ENCODE peak calls at places on chromosome 19, in seven cellular contexts. One of them, this sample, is unnamed.

GRCh38 chr19:39448271-39448670 is 2.9 kb downstream of the SUPT5H start:
- DNase-seq in astrocyte of the spinal cord: no peak
- DNase-seq in H1: no peak
- DNase-seq in fibroblast of lung: peak
- DNase-seq in spleen: peak
- DNase-seq in HCT116: no peak
- DNase-seq in lower leg skin: no peak
- DNase-seq in this sample: no peak

GRCh38 chr19:47801270-47801669 is 3.1 kb downstream of the TPRX1 start:
- DNase-seq in HCT116: no peak
- DNase-seq in H1: no peak
- DNase-seq in astrocyte of the spinal cord: no peak
- DNase-seq in fibroblast of lung: no peak
- DNase-seq in spleen: no peak
- DNase-seq in lower leg skin: no peak
- DNase-seq in this sample: no peak

GRCh38 chr19:32464279-32464678 is 58.7 kb downstream of the DPY19L3 start:
- DNase-seq in H1: no peak
- DNase-seq in astrocyte of the spinal cord: peak
- DNase-seq in HCT116: peak
- DNase-seq in fibroblast of lung: no peak
- DNase-seq in lower leg skin: no peak
- DNase-seq in spleen: no peak
- DNase-seq in this sample: no peak

GRCh38 chr19:43774103-43774939 is 6.5 kb downstream of the KCNN4 start:
- DNase-seq in lower leg skin: no peak
- DNase-seq in H1: peak
- DNase-seq in fibroblast of lung: peak
- DNase-seq in astrocyte of the spinal cord: no peak
- DNase-seq in HCT116: no peak
- DNase-seq in spleen: peak
- DNase-seq in this sample: no peak

GRCh38 chr19:16814526-16815100 is 14.6 kb upstream of the SIN3B start:
- DNase-seq in fibroblast of lung: peak
- DNase-seq in lower leg skin: no peak
- DNase-seq in spleen: no peak
- DNase-seq in HCT116: no peak
- DNase-seq in H1: no peak
- DNase-seq in astrocyte of the spinal cord: peak
- DNase-seq in this sample: no peak

GRCh38 chr19:12133069-12133468 is 7.1 kb downstream of the ZNF20 start:
- DNase-seq in H1: no peak
- DNase-seq in fibroblast of lung: peak
- DNase-seq in lower leg skin: no peak
- DNase-seq in astrocyte of the spinal cord: peak
- DNase-seq in HCT116: no peak
- DNase-seq in spleen: no peak
- DNase-seq in this sample: no peak

GRCh38 chr19:48481191-48481500 is 12.0 kb downstream of the CYTH2 start:
- DNase-seq in lower leg skin: no peak
- DNase-seq in spleen: no peak
- DNase-seq in astrocyte of the spinal cord: no peak
- DNase-seq in H1: no peak
- DNase-seq in fibroblast of lung: peak
- DNase-seq in HCT116: no peak
- DNase-seq in this sample: no peak

GRCh38 chr19:6464070-6464873 is at the start of gene CRB3:
- DNase-seq in astrocyte of the spinal cord: no peak
- DNase-seq in fibroblast of lung: no peak
- DNase-seq in HCT116: peak
- DNase-seq in spleen: peak
- DNase-seq in H1: peak
- DNase-seq in lower leg skin: peak
- DNase-seq in this sample: no peak

GRCh38 chr19:8569066-8569761 is 8.0 kb downstream of the MYO1F start:
- DNase-seq in lower leg skin: no peak
- DNase-seq in H1: no peak
- DNase-seq in HCT116: peak
- DNase-seq in astrocyte of the spinal cord: peak
- DNase-seq in spleen: peak
- DNase-seq in fibroblast of lung: peak
- DNase-seq in this sample: peak

GRCh38 chr19:43519436-43520088 is 7.4 kb downstream of the ETHE1 start:
- DNase-seq in fibroblast of lung: peak
- DNase-seq in H1: peak
- DNase-seq in HCT116: peak
- DNase-seq in lower leg skin: peak
- DNase-seq in astrocyte of the spinal cord: peak
- DNase-seq in spleen: peak
- DNase-seq in this sample: peak

GRCh38 chr19:18675779-18676178 is 7.7 kb upstream of the CRTC1 start:
- DNase-seq in fibroblast of lung: no peak
- DNase-seq in astrocyte of the spinal cord: no peak
- DNase-seq in spleen: no peak
- DNase-seq in H1: peak
- DNase-seq in lower leg skin: no peak
- DNase-seq in HCT116: peak
- DNase-seq in this sample: no peak

GRCh38 chr19:17973759-17974158 is 6.9 kb downstream of the KCNN1 start:
- DNase-seq in HCT116: no peak
- DNase-seq in lower leg skin: no peak
- DNase-seq in spleen: no peak
- DNase-seq in H1: no peak
- DNase-seq in astrocyte of the spinal cord: no peak
- DNase-seq in fibroblast of lung: no peak
- DNase-seq in this sample: no peak

GRCh38 chr19:16095071-16095571 is 16.6 kb upstream of the RAB8A start:
- DNase-seq in HCT116: no peak
- DNase-seq in H1: no peak
- DNase-seq in lower leg skin: no peak
- DNase-seq in spleen: no peak
- DNase-seq in astrocyte of the spinal cord: no peak
- DNase-seq in fibroblast of lung: no peak
- DNase-seq in this sample: no peak

GRCh38 chr19:42316223-42317211 is 3.4 kb downstream of the TMEM145 start:
- DNase-seq in HCT116: no peak
- DNase-seq in lower leg skin: no peak
- DNase-seq in astrocyte of the spinal cord: no peak
- DNase-seq in spleen: peak
- DNase-seq in H1: no peak
- DNase-seq in fibroblast of lung: no peak
- DNase-seq in this sample: no peak

GRCh38 chr19:43625918-43626579 is 6.6 kb upstream of the ZNF428 start:
- DNase-seq in fibroblast of lung: no peak
- DNase-seq in HCT116: no peak
- DNase-seq in H1: peak
- DNase-seq in lower leg skin: no peak
- DNase-seq in astrocyte of the spinal cord: no peak
- DNase-seq in spleen: no peak
- DNase-seq in this sample: no peak

GRCh38 chr19:48330012-48330681 is 4.8 kb downstream of the EMP3 start:
- DNase-seq in lower leg skin: peak
- DNase-seq in H1: peak
- DNase-seq in spleen: peak
- DNase-seq in astrocyte of the spinal cord: peak
- DNase-seq in HCT116: no peak
- DNase-seq in fibroblast of lung: peak
- DNase-seq in this sample: peak

GRCh38 chr19:39680593-39680992 is 23.7 kb upstream of the LGALS14 start:
- DNase-seq in spleen: no peak
- DNase-seq in HCT116: no peak
- DNase-seq in fibroblast of lung: no peak
- DNase-seq in H1: no peak
- DNase-seq in astrocyte of the spinal cord: no peak
- DNase-seq in lower leg skin: no peak
- DNase-seq in this sample: no peak

GRCh38 chr19:58346961-58347929 is 6.0 kb downstream of the A1BG start:
- DNase-seq in lower leg skin: no peak
- DNase-seq in astrocyte of the spinal cord: peak
- DNase-seq in fibroblast of lung: peak
- DNase-seq in spleen: peak
- DNase-seq in H1: peak
- DNase-seq in HCT116: no peak
- DNase-seq in this sample: peak

GRCh38 chr19:3748965-3749364 is 12.5 kb downstream of the APBA3 start:
- DNase-seq in spleen: no peak
- DNase-seq in fibroblast of lung: no peak
- DNase-seq in H1: no peak
- DNase-seq in astrocyte of the spinal cord: no peak
- DNase-seq in lower leg skin: no peak
- DNase-seq in HCT116: no peak
- DNase-seq in this sample: no peak

GRCh38 chr19:44689290-44690130 is 9.4 kb upstream of the CEACAM16 start:
- DNase-seq in HCT116: peak
- DNase-seq in fibroblast of lung: peak
- DNase-seq in H1: peak
- DNase-seq in lower leg skin: peak
- DNase-seq in astrocyte of the spinal cord: peak
- DNase-seq in spleen: peak
- DNase-seq in this sample: peak

GRCh38 chr19:2556221-2557092 is 80.5 kb downstream of the GADD45B start:
- DNase-seq in fibroblast of lung: no peak
- DNase-seq in astrocyte of the spinal cord: no peak
- DNase-seq in spleen: peak
- DNase-seq in H1: no peak
- DNase-seq in HCT116: no peak
- DNase-seq in lower leg skin: no peak
- DNase-seq in this sample: no peak

DNA sequence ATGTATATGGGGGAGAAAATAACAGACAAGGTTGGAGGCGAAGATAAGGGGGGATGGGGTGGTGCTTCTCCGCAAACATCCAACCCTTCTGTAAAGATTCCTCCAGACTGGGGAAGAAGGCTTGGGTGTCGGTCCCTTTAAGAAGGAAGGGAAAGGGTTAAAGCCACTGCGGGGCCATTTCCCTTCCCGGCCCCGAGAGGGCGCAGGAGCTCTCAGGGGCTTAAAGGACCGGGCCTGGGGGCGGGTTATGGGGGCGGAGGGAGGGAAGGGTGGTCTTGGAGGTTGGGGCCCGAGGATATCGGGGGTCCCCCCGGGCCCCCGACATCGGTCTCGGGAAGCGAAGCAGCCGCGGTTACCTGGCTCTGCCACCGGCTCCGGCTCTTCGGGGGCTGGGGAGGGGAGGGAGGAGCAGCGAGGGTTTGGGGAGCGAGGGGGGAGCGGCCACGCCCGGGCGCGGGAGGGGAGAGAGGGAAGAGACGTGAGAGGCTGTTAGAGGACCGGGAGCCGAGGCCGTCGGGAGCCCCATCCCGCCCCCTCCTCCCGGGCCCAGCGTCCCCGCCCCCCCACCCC is 2.8 kb downstream of the TNNT1 start:
- DNase-seq in HCT116: peak
- DNase-seq in fibroblast of lung: no peak
- DNase-seq in astrocyte of the spinal cord: no peak
- DNase-seq in H1: peak
- DNase-seq in spleen: no peak
- DNase-seq in lower leg skin: no peak
- DNase-seq in this sample: no peak
- TF ChIP-seq CTCF in HCT116: peak
- TF ChIP-seq CTCF in fibroblast of lung: peak
- TF ChIP-seq CTCF in astrocyte of the spinal cord: peak
- TF ChIP-seq CTCF in H1: peak
- TF ChIP-seq CTCF in spleen: no peak
- TF ChIP-seq CTCF in lower leg skin: no peak
- TF ChIP-seq CTCF in this sample: no peak

GRCh38 chr19:5354403-5354802 is 13.8 kb upstream of the PTPRS start:
- DNase-seq in spleen: no peak
- DNase-seq in HCT116: no peak
- DNase-seq in fibroblast of lung: no peak
- DNase-seq in H1: peak
- DNase-seq in astrocyte of the spinal cord: no peak
- DNase-seq in lower leg skin: no peak
- DNase-seq in this sample: no peak
- TF ChIP-seq CTCF in spleen: no peak
- TF ChIP-seq CTCF in HCT116: peak
- TF ChIP-seq CTCF in fibroblast of lung: peak
- TF ChIP-seq CTCF in H1: peak
- TF ChIP-seq CTCF in astrocyte of the spinal cord: peak
- TF ChIP-seq CTCF in lower leg skin: no peak
- TF ChIP-seq CTCF in this sample: no peak

DNA sequence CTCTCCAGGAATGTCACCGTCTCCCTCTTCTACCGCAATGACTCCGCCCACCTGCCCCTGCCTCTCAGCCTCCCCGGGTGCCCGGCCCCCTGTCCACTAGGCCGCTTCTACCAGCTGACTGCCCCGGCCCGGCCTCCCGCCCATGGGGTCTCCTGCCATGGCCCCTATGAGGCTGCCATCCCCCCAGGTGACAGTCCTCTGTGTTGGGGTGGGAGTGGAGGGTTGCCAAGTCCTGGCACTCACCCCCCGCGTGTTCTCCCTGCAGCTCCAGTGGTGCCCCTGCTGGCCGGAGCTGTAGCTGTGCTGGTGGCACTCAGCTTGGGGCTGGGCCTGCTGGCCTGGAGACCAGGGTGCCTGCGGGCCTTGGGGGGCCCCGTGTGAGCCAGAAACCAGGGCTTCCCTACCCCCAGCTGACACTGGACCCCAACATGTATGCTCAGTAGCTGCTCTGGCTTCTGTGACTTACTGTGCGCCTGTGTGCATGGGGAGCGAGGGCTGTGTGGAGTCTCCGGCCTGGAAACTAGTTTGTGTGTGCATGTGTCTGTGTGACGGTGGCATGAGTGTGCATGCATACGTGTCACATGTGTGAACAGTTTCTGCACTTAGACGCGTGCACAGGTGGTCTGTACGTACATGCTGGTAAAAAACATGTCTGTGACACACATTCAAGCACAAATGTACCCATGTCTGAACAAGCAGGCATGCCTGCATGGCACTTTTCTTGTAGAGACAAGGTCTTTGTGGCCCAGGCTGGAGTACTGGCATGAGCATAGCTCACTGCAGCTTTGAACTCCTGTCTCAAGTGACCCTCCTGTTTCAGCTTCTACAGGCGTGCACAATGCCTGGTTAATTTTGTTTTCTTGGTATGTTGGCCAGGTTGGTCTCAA is 4.8 kb downstream of the ACP4 start:
- DNase-seq in HCT116: no peak
- DNase-seq in spleen: no peak
- DNase-seq in H1: peak
- DNase-seq in astrocyte of the spinal cord: no peak
- DNase-seq in fibroblast of lung: no peak
- DNase-seq in lower leg skin: no peak
- DNase-seq in this sample: no peak
- TF ChIP-seq CTCF in HCT116: peak
- TF ChIP-seq CTCF in spleen: no peak
- TF ChIP-seq CTCF in H1: peak
- TF ChIP-seq CTCF in astrocyte of the spinal cord: peak
- TF ChIP-seq CTCF in fibroblast of lung: peak
- TF ChIP-seq CTCF in lower leg skin: no peak
- TF ChIP-seq CTCF in this sample: no peak

DNA sequence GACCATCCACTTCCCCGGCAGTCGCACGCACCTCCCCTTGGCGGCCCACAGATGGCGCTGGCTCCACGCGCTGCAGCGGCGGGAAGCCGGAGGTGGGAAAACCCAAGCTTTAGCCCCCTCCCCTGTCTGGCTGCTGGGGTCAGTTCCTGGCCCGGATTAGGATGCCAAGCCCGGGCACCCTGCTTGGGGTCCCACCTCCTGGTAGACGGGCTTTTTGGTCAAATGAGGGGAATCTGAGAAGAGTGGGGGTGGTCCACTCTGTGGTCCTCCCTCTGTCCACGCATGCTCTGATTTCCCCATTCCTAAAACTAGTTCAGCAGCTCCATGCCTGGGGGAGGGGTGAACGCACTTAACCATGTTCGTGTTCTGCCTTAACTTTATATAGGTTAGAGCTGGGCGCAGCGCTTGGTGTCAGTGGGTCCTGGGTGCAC is 8.1 kb upstream of the ADGRE2 start:
- DNase-seq in fibroblast of lung: no peak
- DNase-seq in astrocyte of the spinal cord: no peak
- DNase-seq in spleen: peak
- DNase-seq in lower leg skin: peak
- DNase-seq in H1: peak
- DNase-seq in HCT116: no peak
- DNase-seq in this sample: no peak
- TF ChIP-seq CTCF in fibroblast of lung: peak
- TF ChIP-seq CTCF in astrocyte of the spinal cord: peak
- TF ChIP-seq CTCF in spleen: peak
- TF ChIP-seq CTCF in lower leg skin: no peak
- TF ChIP-seq CTCF in H1: peak
- TF ChIP-seq CTCF in HCT116: peak
- TF ChIP-seq CTCF in this sample: no peak